ENCODE peak calls at places on chromosomes 16 and 17, in five cellular contexts. Q is mucosa of gallbladder, S is GM23248, H is astrocyte of the spinal cord, R is A549. X is an unnamed sample.

GRCh38 chr17:77429985-77430752 is 289.4 kb downstream of the SEC14L1 start:
- DNase-seq in R (peak; percentile 84), H (peak; percentile 98), S (peak; percentile 99), Q (peak; percentile 92), X (peak; percentile 100)

GRCh38 chr17:2814499-2815341 is 18.5 kb downstream of the RAP1GAP2 start:
- DNase-seq in Q (peak; percentile 35), R (no peak), S (no peak), H (no peak), X (no peak)

GRCh38 chr16:81687183-81687456 is 92.0 kb upstream of the PLCG2 start:
- DNase-seq in R (no peak), H (no peak), S (no peak), Q (no peak), X (no peak)

GRCh38 chr16:70688266-70688742 is 2.5 kb upstream of the MTSS2 start:
- DNase-seq in R (no peak), S (peak; percentile 60), Q (peak; percentile 52), H (no peak), X (peak; percentile 57)

GRCh38 chr16:77457046-77457445 is 22.2 kb upstream of the ADAMTS18 start:
- DNase-seq in Q (no peak), H (peak; percentile 62), R (no peak), S (no peak), X (no peak)

GRCh38 chr17:10737168-10737622 is 7.4 kb upstream of the TMEM220 start:
- DNase-seq in Q (peak; percentile 91), H (peak; percentile 51), R (peak; percentile 72), S (peak; percentile 83), X (peak; percentile 66)

GRCh38 chr17:40903129-40903847 is 18.2 kb upstream of the KRT20 start:
- DNase-seq in Q (peak; percentile 70), H (peak; percentile 53), S (peak; percentile 78), R (peak; percentile 94), X (peak; percentile 91)

GRCh38 chr16:81385031-81385756 is 59.4 kb upstream of the CMIP start:
- DNase-seq in H (no peak), S (no peak), R (no peak), Q (no peak), X (no peak)

GRCh38 chr17:56638536-56639177 is 45.2 kb downstream of the NOG start:
- DNase-seq in H (peak; percentile 6), Q (no peak), S (peak; percentile 14), R (no peak), X (no peak)

GRCh38 chr16:1096164-1097082 is at the start of gene C1QTNF8:
- DNase-seq in S (no peak), H (no peak), R (no peak), Q (no peak), X (no peak)

GRCh38 chr16:88731699-88732098 is 25.4 kb downstream of the CTU2 start:
- DNase-seq in R (peak; percentile 83), S (no peak), H (no peak), Q (no peak), X (peak; percentile 40)

GRCh38 chr16:65336169-65336568 is 214.3 kb upstream of the CDH11 start:
- DNase-seq in H (peak; percentile 62), R (no peak), Q (no peak), S (peak; percentile 80), X (peak; percentile 73)

GRCh38 chr17:8162997-8163977 is 539 bp upstream of the VAMP2 start:
- DNase-seq in Q (no peak), H (no peak), R (peak; percentile 46), S (no peak), X (peak; percentile 28)

GRCh38 chr16:79628501-79628975 is 28.0 kb upstream of the MAF start:
- DNase-seq in R (no peak), Q (no peak), S (no peak), H (peak; percentile 95), X (no peak)

GRCh38 chr17:42791948-42792347 is 6.6 kb downstream of the COA3 start:
- DNase-seq in H (no peak), R (no peak), Q (no peak), S (no peak), X (no peak)

GRCh38 chr16:31108794-31109558 is 790 bp downstream of the BCKDK start:
- DNase-seq in R (no peak), H (no peak), S (peak; percentile 46), Q (no peak), X (no peak)

GRCh38 chr17:16417896-16418683 is 2.7 kb downstream of the TRPV2 start:
- DNase-seq in H (no peak), R (no peak), S (peak; percentile 70), Q (no peak), X (peak; percentile 71)

GRCh38 chr17:12659500-12659899 is 6.2 kb upstream of the MYOCD start:
- DNase-seq in H (peak; percentile 20), S (peak; percentile 21), R (no peak), Q (no peak), X (peak; percentile 43)

GRCh38 chr17:71423871-71424546 is 696.8 kb upstream of the SOX9 start:
- DNase-seq in H (peak; percentile 56), S (peak; percentile 18), Q (no peak), R (no peak), X (peak; percentile 96)

X was measured in ELR.